ENCODE peak calls at places on chromosomes 6 and 20, in six cellular contexts. One of them, this sample, is unnamed.

GRCh38 chr6:144248470-144249301 is 36.4 kb upstream of the UTRN start:
- DNase-seq in left cardiac atrium: no peak
- DNase-seq in anterior cingulate cortex: no peak
- DNase-seq in H4: peak; percentile 5
- DNase-seq in RCC 7860: no peak
- DNase-seq in fibroblast of the aortic adventitia: peak; percentile 96
- DNase-seq in this sample: no peak

GRCh38 chr20:22248052-22248667 is 336.2 kb downstream of the FOXA2 start:
- DNase-seq in left cardiac atrium: no peak
- DNase-seq in anterior cingulate cortex: no peak
- DNase-seq in fibroblast of the aortic adventitia: peak; percentile 27
- DNase-seq in H4: no peak
- DNase-seq in RCC 7860: no peak
- DNase-seq in this sample: no peak

GRCh38 chr6:20868397-20869185 is 334.3 kb downstream of the CDKAL1 start:
- DNase-seq in fibroblast of the aortic adventitia: no peak
- DNase-seq in left cardiac atrium: no peak
- DNase-seq in anterior cingulate cortex: no peak
- DNase-seq in RCC 7860: no peak
- DNase-seq in H4: no peak
- DNase-seq in this sample: no peak

GRCh38 chr6:166904101-166904746 is 52.1 kb downstream of the RNASET2 start:
- DNase-seq in RCC 7860: no peak
- DNase-seq in fibroblast of the aortic adventitia: no peak
- DNase-seq in anterior cingulate cortex: no peak
- DNase-seq in left cardiac atrium: no peak
- DNase-seq in H4: no peak
- DNase-seq in this sample: no peak

GRCh38 chr6:109455161-109455501 is 441 bp downstream of the MICAL1 start:
- DNase-seq in left cardiac atrium: peak; percentile 37
- DNase-seq in fibroblast of the aortic adventitia: no peak
- DNase-seq in anterior cingulate cortex: no peak
- DNase-seq in H4: no peak
- DNase-seq in RCC 7860: no peak
- DNase-seq in this sample: no peak

GRCh38 chr20:13121840-13122515 is 99.1 kb upstream of the ISM1 start:
- DNase-seq in H4: no peak
- DNase-seq in fibroblast of the aortic adventitia: no peak
- DNase-seq in left cardiac atrium: no peak
- DNase-seq in anterior cingulate cortex: no peak
- DNase-seq in RCC 7860: no peak
- DNase-seq in this sample: no peak

GRCh38 chr6:41469951-41470340 is 76.2 kb upstream of the FOXP4 start:
- DNase-seq in anterior cingulate cortex: no peak
- DNase-seq in left cardiac atrium: no peak
- DNase-seq in H4: no peak
- DNase-seq in fibroblast of the aortic adventitia: no peak
- DNase-seq in RCC 7860: no peak
- DNase-seq in this sample: no peak

GRCh38 chr6:10297825-10298224 is 117.0 kb downstream of the TFAP2A start:
- DNase-seq in fibroblast of the aortic adventitia: no peak
- DNase-seq in anterior cingulate cortex: no peak
- DNase-seq in H4: no peak
- DNase-seq in left cardiac atrium: no peak
- DNase-seq in RCC 7860: no peak
- DNase-seq in this sample: no peak

GRCh38 chr6:434051-434705 is 42.6 kb downstream of the IRF4 start:
- DNase-seq in H4: no peak
- DNase-seq in left cardiac atrium: no peak
- DNase-seq in fibroblast of the aortic adventitia: no peak
- DNase-seq in RCC 7860: no peak
- DNase-seq in anterior cingulate cortex: no peak
- DNase-seq in this sample: no peak

GRCh38 chr6:84568971-84569370 is 195.4 kb downstream of the TBX18 start:
- DNase-seq in fibroblast of the aortic adventitia: peak; percentile 81
- DNase-seq in anterior cingulate cortex: no peak
- DNase-seq in H4: peak; percentile 5
- DNase-seq in left cardiac atrium: no peak
- DNase-seq in RCC 7860: peak; percentile 22
- DNase-seq in this sample: peak; percentile 37

GRCh38 chr6:4280721-4281120 is 145.3 kb upstream of the ECI2 start:
- DNase-seq in left cardiac atrium: no peak
- DNase-seq in H4: peak; percentile 57
- DNase-seq in fibroblast of the aortic adventitia: peak; percentile 86
- DNase-seq in anterior cingulate cortex: no peak
- DNase-seq in RCC 7860: peak; percentile 47
- DNase-seq in this sample: peak; percentile 71

GRCh38 chr6:55069132-55069781 is 105.1 kb upstream of the HCRTR2 start:
- DNase-seq in fibroblast of the aortic adventitia: peak; percentile 59
- DNase-seq in left cardiac atrium: no peak
- DNase-seq in H4: peak; percentile 58
- DNase-seq in RCC 7860: peak; percentile 40
- DNase-seq in anterior cingulate cortex: no peak
- DNase-seq in this sample: peak; percentile 35

GRCh38 chr20:16580127-16580526 is 6.9 kb upstream of the KIF16B start:
- DNase-seq in left cardiac atrium: no peak
- DNase-seq in H4: peak; percentile 46
- DNase-seq in fibroblast of the aortic adventitia: peak; percentile 80
- DNase-seq in RCC 7860: no peak
- DNase-seq in anterior cingulate cortex: no peak
- DNase-seq in this sample: peak; percentile 89

GRCh38 chr6:31351734-31352496 is 5.1 kb downstream of the HLA-B start:
- DNase-seq in RCC 7860: no peak
- DNase-seq in H4: no peak
- DNase-seq in left cardiac atrium: no peak
- DNase-seq in anterior cingulate cortex: no peak
- DNase-seq in fibroblast of the aortic adventitia: no peak
- DNase-seq in this sample: no peak

GRCh38 chr6:167995302-167995701 is 2.2 kb upstream of the KIF25 start:
- DNase-seq in left cardiac atrium: no peak
- DNase-seq in fibroblast of the aortic adventitia: no peak
- DNase-seq in RCC 7860: no peak
- DNase-seq in anterior cingulate cortex: no peak
- DNase-seq in H4: no peak
- DNase-seq in this sample: no peak

This sample was measured in Caki2.